ENCODE peak calls at places on chromosomes 1 and 21, in eight cellular contexts. Z, S, Q, F, R, W, U and H are unnamed samples. For H3K27me3, the result is how much of the 10 kb centered on the place peaks cover.

GRCh38 chr1:31064685-31065309 is 720 bp downstream of the PUM1 start:
- DNase-seq in R (no peak), Q (peak), W (no peak), F (no peak), U (no peak), Z (peak), S (peak), H (peak)

GRCh38 chr1:42971848-42972291 is 13.2 kb upstream of the SLC2A1 start:
- DNase-seq in Q (peak), W (no peak), Z (peak), U (no peak), F (no peak), S (no peak), R (no peak), H (no peak)

GRCh38 chr1:25106981-25107642 is 125.2 kb downstream of the SYF2 start:
- DNase-seq in W (no peak), R (no peak), U (no peak), F (no peak), S (no peak), Q (no peak), Z (no peak), H (no peak)

GRCh38 chr1:118504231-118504644 is 319.2 kb upstream of the SPAG17 start:
- DNase-seq in Q (no peak), W (no peak), F (no peak), R (no peak), U (no peak), Z (no peak), S (no peak), H (peak)

GRCh38 chr1:22861764-22862440 is 110.8 kb downstream of the LACTBL1 start:
- DNase-seq in Q (peak), W (no peak), U (no peak), F (peak), S (no peak), Z (peak), R (no peak), H (peak)

GRCh38 chr1:157878059-157878458 is 36.5 kb upstream of the CD5L start:
- DNase-seq in W (no peak), U (no peak), Z (no peak), S (no peak), Q (no peak), R (no peak), F (no peak), H (peak)

GRCh38 chr21:30408782-30409494 is 13.1 kb downstream of the KRTAP13-1 start:
- DNase-seq in Z (peak), R (no peak), U (no peak), F (peak), W (peak), S (peak), Q (peak), H (peak)

GRCh38 chr1:93255222-93256079 is 74.9 kb downstream of the CCDC18 start:
- DNase-seq in W (no peak), F (no peak), U (no peak), S (no peak), R (no peak), Z (peak), Q (no peak), H (no peak)

GRCh38 chr1:160459056-160459455 is 58.7 kb downstream of the VANGL2 start:
- DNase-seq in Q (no peak), Z (no peak), W (no peak), S (no peak), U (no peak), F (no peak), R (no peak), H (no peak)

GRCh38 chr1:212669102-212669501 is 30.5 kb downstream of the BATF3 start:
- DNase-seq in Q (no peak), W (no peak), F (no peak), Z (peak), U (no peak), R (no peak), S (no peak), H (peak)

GRCh38 chr1:213268221-213268620 is 217.2 kb downstream of the RPS6KC1 start:
- DNase-seq in Q (no peak), U (no peak), W (no peak), S (no peak), Z (peak), F (no peak), R (no peak), H (no peak)

GRCh38 chr1:156445789-156446263 is 54.7 kb downstream of the MEF2D start:
- DNase-seq in U (peak), F (peak), W (peak), Q (peak), R (no peak), S (peak), Z (peak), H (peak)

GRCh38 chr1:224087358-224087757 is 26.6 kb upstream of the FBXO28 start:
- DNase-seq in Q (no peak), U (no peak), S (no peak), R (no peak), Z (no peak), F (no peak), W (no peak), H (no peak)

GRCh38 chr1:2920421-2921015 is 100.7 kb upstream of the ACTRT2 start:
- DNase-seq in Q (no peak), W (no peak), U (no peak), Z (no peak), S (no peak), R (no peak), F (no peak), H (no peak)

GRCh38 chr1:182786223-182787001 is 3.2 kb upstream of the NPL start:
- DNase-seq in W (peak), Q (peak), S (peak), R (no peak), Z (peak), U (no peak), F (peak), H (peak)

GRCh38 chr1:79113836-79114235 is 107.3 kb upstream of the ADGRL4 start:
- DNase-seq in F (no peak), W (no peak), Q (no peak), U (no peak), R (no peak), Z (no peak), S (no peak), H (no peak)

DNA sequence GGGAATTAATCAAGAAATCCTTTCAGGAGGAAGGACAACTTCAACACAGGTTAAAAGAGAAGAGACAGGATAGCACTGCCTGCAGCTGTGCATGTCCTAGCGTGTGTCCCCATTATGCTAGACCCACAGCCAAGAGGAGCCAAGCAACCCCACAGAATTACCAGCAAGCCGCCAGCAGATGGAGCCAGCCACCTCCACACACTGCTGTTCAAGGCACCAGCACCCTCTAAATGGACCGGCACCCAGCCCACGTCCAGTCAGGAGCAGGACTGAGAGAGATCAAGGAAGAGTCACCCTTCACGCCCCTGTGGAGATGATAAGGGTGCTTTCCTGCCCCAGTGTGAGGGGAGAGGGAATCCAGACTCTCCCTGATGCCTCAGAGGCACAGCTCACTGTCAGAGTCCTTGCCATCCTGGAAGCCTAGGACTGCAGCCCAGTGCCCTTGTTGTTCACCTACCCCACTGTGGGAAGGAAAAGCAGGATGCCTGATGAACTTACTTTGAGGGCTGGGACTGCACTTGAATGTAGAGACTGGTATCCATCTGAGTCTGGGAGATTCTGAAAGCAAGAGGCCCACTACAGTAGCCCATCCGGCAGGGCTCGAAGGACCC is 37.1 kb upstream of the CTTNBP2NL start:
- DNase-seq in Q (peak), S (peak), R (no peak), Z (peak), W (peak), F (peak), U (peak), H (peak)
- H3K4me3 ChIP-seq in Q (no peak), S (no peak), R (no peak), Z (no peak), W (peak), F (no peak), U (peak), H (no peak)

DNA sequence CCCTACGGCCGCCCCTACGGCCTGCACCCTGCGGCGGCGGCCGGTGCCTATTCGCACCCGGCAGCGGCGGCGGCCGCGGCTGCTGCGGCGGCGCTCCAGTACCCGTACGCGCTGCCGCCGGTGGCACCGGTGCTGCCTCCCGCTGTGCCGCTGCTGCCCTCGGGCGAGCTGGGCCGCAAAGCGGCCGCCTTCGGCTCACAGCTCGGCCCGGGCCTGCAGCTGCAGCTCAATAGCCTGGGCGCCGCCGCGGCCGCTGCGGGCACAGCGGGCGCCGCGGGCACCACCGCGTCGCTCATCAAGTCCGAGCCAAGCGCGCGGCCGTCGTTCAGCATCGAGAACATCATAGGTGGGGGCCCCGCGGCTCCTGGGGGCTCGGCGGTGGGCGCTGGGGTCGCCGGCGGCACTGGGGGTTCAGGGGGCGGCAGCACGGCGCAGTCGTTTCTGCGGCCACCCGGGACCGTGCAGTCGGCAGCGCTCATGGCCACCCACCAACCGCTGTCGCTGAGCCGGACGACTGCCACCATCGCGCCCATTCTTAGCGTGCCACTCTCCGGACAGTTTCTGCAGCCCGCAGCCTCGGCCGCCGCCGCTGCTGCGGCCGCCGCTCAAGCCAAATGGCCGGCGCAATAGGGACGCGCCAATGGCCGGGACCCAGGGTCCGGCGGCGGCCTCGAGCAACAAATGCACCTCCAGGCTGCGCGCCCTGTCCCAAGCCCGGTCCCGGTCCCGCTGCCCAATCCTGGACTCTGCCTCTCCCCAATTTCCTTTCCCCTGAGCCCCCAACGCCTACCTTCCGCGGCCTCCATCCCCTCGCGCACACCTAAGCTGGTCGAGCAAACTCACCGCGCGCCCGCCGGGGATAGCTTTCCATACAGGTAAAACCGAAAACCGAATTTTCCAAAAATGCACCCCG is 1.8 kb downstream of the FOXD3 start:
- DNase-seq in W (no peak), R (no peak), F (no peak), U (no peak), Q (no peak), S (no peak), Z (peak), H (peak)
- H3K27me3 ChIP-seq in W (half or more), R (half or more), F (under half), U (half or more), Q (half or more), S (half or more), Z (half or more), H (half or more)

DNA sequence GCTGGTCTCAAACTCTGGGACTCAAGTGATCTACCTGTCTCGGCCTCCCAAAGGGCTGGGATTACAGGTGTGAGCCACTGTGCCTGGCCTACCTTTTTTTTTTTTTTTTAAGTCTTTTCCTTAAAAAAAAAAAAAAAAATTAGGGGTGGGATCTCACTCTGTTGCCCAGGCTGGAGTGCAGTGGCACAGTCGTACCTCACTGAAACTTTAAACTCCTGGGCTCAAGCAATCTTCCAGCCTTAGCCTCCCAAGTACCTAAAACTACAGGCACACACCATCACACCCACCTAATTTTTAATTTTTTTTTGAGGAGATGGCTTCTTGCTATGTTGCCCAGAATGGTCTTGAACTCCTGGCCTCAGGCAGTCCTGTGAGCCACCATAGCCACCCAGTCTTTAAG is 38.5 kb downstream of the RNF2 start:
- DNase-seq in R (no peak), Q (no peak), W (no peak), U (no peak), Z (no peak), S (no peak), F (no peak), H (no peak)
- H3K4me3 ChIP-seq in R (no peak), Q (no peak), W (no peak), U (no peak), Z (no peak), S (no peak), F (no peak), H (no peak)

GRCh38 chr21:44708213-44708865 is 3.0 kb downstream of the TSPEAR start:
- DNase-seq in Z (peak), R (no peak), S (no peak), F (no peak), U (no peak), W (peak), Q (peak), H (peak)

GRCh38 chr21:44706026-44706705 is 5.2 kb downstream of the TSPEAR start:
- DNase-seq in S (no peak), Q (peak), Z (peak), F (no peak), R (no peak), W (peak), U (no peak), H (peak)

GRCh38 chr21:44708866-44709425 is 2.4 kb downstream of the TSPEAR start:
- DNase-seq in F (no peak), Z (no peak), R (no peak), S (no peak), U (peak), Q (no peak), W (peak), H (no peak)

GRCh38 chr21:44704636-44705001 is 6.8 kb downstream of the TSPEAR start:
- DNase-seq in S (no peak), R (no peak), Z (peak), W (no peak), Q (peak), F (no peak), U (no peak), H (peak)

GRCh38 chr21:44706706-44707615 is 4.4 kb downstream of the TSPEAR start:
- DNase-seq in U (peak), R (no peak), F (no peak), W (peak), Q (peak), S (no peak), Z (no peak), H (peak)
- H3K27me3 ChIP-seq in U (half or more), R (under half), F (half or more), W (under half), Q (half or more), S (half or more), Z (half or more), H (half or more)